ENCODE peak calls at places on chromosomes 3 and 15, in seven cellular contexts. One of them, this sample, is unnamed.

GRCh38 chr3:128881576-128881975 is 2.2 kb downstream of the ACAD9 start:
- DNase-seq in HepG2: no peak
- DNase-seq in GM12878: no peak
- DNase-seq in K562: no peak
- DNase-seq in SK-N-SH: no peak
- DNase-seq in A549: no peak
- DNase-seq in H1: no peak
- DNase-seq in this sample: no peak

GRCh38 chr15:77503240-77503639 is 82.6 kb downstream of the HMG20A start:
- DNase-seq in SK-N-SH: no peak
- DNase-seq in K562: no peak
- DNase-seq in H1: no peak
- DNase-seq in GM12878: no peak
- DNase-seq in A549: no peak
- DNase-seq in HepG2: no peak
- DNase-seq in this sample: no peak

GRCh38 chr3:52446631-52447511 is 2.0 kb upstream of the SEMA3G start:
- DNase-seq in GM12878: peak; percentile 16
- DNase-seq in A549: peak; percentile 63
- DNase-seq in HepG2: peak; percentile 52
- DNase-seq in H1: peak; percentile 75
- DNase-seq in SK-N-SH: peak; percentile 88
- DNase-seq in K562: peak; percentile 62
- DNase-seq in this sample: peak; percentile 42

GRCh38 chr3:111690242-111690641 is 95.1 kb upstream of the ZBED2 start:
- DNase-seq in HepG2: no peak
- DNase-seq in K562: no peak
- DNase-seq in GM12878: no peak
- DNase-seq in H1: no peak
- DNase-seq in A549: no peak
- DNase-seq in SK-N-SH: no peak
- DNase-seq in this sample: peak; percentile 79

GRCh38 chr15:39890640-39891039 is 29.4 kb downstream of the GPR176 start:
- DNase-seq in H1: no peak
- DNase-seq in HepG2: no peak
- DNase-seq in K562: no peak
- DNase-seq in SK-N-SH: no peak
- DNase-seq in GM12878: no peak
- DNase-seq in A549: no peak
- DNase-seq in this sample: no peak

GRCh38 chr3:41441139-41441538 is 241.8 kb downstream of the CTNNB1 start:
- DNase-seq in A549: no peak
- DNase-seq in SK-N-SH: no peak
- DNase-seq in H1: no peak
- DNase-seq in GM12878: no peak
- DNase-seq in HepG2: no peak
- DNase-seq in K562: no peak
- DNase-seq in this sample: no peak

GRCh38 chr3:190183121-190183520 is 62.4 kb upstream of the P3H2 start:
- DNase-seq in K562: no peak
- DNase-seq in GM12878: no peak
- DNase-seq in SK-N-SH: no peak
- DNase-seq in A549: peak; percentile 90
- DNase-seq in HepG2: no peak
- DNase-seq in H1: no peak
- DNase-seq in this sample: peak; percentile 98

GRCh38 chr3:152127058-152127457 is 141.7 kb upstream of the MBNL1 start:
- DNase-seq in GM12878: peak; percentile 85
- DNase-seq in H1: no peak
- DNase-seq in A549: no peak
- DNase-seq in K562: no peak
- DNase-seq in SK-N-SH: no peak
- DNase-seq in HepG2: no peak
- DNase-seq in this sample: no peak

GRCh38 chr3:51777985-51778384 is 1.1 kb downstream of the IQCF6 start:
- DNase-seq in HepG2: no peak
- DNase-seq in A549: no peak
- DNase-seq in GM12878: no peak
- DNase-seq in SK-N-SH: peak; percentile 80
- DNase-seq in H1: no peak
- DNase-seq in K562: no peak
- DNase-seq in this sample: no peak

GRCh38 chr3:182201769-182202168 is 490.0 kb downstream of the SOX2 start:
- DNase-seq in A549: no peak
- DNase-seq in HepG2: no peak
- DNase-seq in GM12878: no peak
- DNase-seq in H1: no peak
- DNase-seq in SK-N-SH: no peak
- DNase-seq in K562: no peak
- DNase-seq in this sample: no peak

GRCh38 chr3:58216496-58217197 is 5.9 kb upstream of the DNASE1L3 start:
- DNase-seq in A549: no peak
- DNase-seq in GM12878: no peak
- DNase-seq in SK-N-SH: no peak
- DNase-seq in K562: no peak
- DNase-seq in H1: no peak
- DNase-seq in HepG2: no peak
- DNase-seq in this sample: no peak

GRCh38 chr15:59447367-59447766 is 9.4 kb downstream of the FAM81A start:
- DNase-seq in K562: no peak
- DNase-seq in A549: no peak
- DNase-seq in SK-N-SH: no peak
- DNase-seq in H1: no peak
- DNase-seq in GM12878: no peak
- DNase-seq in HepG2: no peak
- DNase-seq in this sample: no peak

GRCh38 chr15:57340673-57341259 is 35.5 kb upstream of the CGNL1 start:
- DNase-seq in A549: peak; percentile 76
- DNase-seq in H1: no peak
- DNase-seq in GM12878: peak; percentile 15
- DNase-seq in SK-N-SH: peak; percentile 72
- DNase-seq in HepG2: peak; percentile 42
- DNase-seq in K562: peak; percentile 72
- DNase-seq in this sample: peak; percentile 65

GRCh38 chr3:171906951-171907676 is 64.0 kb downstream of the TMEM212 start:
- DNase-seq in GM12878: no peak
- DNase-seq in H1: no peak
- DNase-seq in A549: no peak
- DNase-seq in HepG2: no peak
- DNase-seq in K562: no peak
- DNase-seq in SK-N-SH: no peak
- DNase-seq in this sample: no peak

GRCh38 chr3:15292765-15293522 is 39.4 kb downstream of the SH3BP5 start:
- DNase-seq in H1: no peak
- DNase-seq in A549: peak; percentile 29
- DNase-seq in K562: no peak
- DNase-seq in GM12878: no peak
- DNase-seq in HepG2: no peak
- DNase-seq in SK-N-SH: no peak
- DNase-seq in this sample: peak; percentile 44

GRCh38 chr3:42535981-42536784 is 33.7 kb downstream of the VIPR1 start:
- DNase-seq in K562: peak; percentile 84
- DNase-seq in H1: peak; percentile 59
- DNase-seq in SK-N-SH: peak; percentile 50
- DNase-seq in GM12878: no peak
- DNase-seq in A549: peak; percentile 23
- DNase-seq in HepG2: peak; percentile 60
- DNase-seq in this sample: no peak

GRCh38 chr15:62165029-62165792 is at the start of gene C2CD4B:
- DNase-seq in HepG2: no peak
- DNase-seq in SK-N-SH: peak; percentile 58
- DNase-seq in K562: no peak
- DNase-seq in A549: peak; percentile 62
- DNase-seq in GM12878: no peak
- DNase-seq in H1: no peak
- DNase-seq in this sample: no peak

GRCh38 chr15:63321462-63321861 is 44.1 kb downstream of the APH1B start:
- DNase-seq in SK-N-SH: no peak
- DNase-seq in GM12878: no peak
- DNase-seq in A549: no peak
- DNase-seq in H1: no peak
- DNase-seq in HepG2: no peak
- DNase-seq in K562: no peak
- DNase-seq in this sample: no peak

GRCh38 chr15:63327648-63328421 is 50.4 kb downstream of the APH1B start:
- DNase-seq in SK-N-SH: no peak
- DNase-seq in HepG2: no peak
- DNase-seq in GM12878: no peak
- DNase-seq in H1: no peak
- DNase-seq in K562: no peak
- DNase-seq in A549: no peak
- DNase-seq in this sample: no peak

GRCh38 chr15:63322541-63322940 is 45.1 kb downstream of the APH1B start:
- DNase-seq in A549: no peak
- DNase-seq in SK-N-SH: peak; percentile 75
- DNase-seq in HepG2: no peak
- DNase-seq in H1: no peak
- DNase-seq in GM12878: no peak
- DNase-seq in K562: peak; percentile 35
- DNase-seq in this sample: peak; percentile 60

GRCh38 chr15:63323798-63324651 is 46.6 kb downstream of the APH1B start:
- DNase-seq in A549: no peak
- DNase-seq in H1: no peak
- DNase-seq in HepG2: peak; percentile 3
- DNase-seq in GM12878: no peak
- DNase-seq in SK-N-SH: peak; percentile 31
- DNase-seq in K562: no peak
- DNase-seq in this sample: no peak

GRCh38 chr15:63324770-63325169 is 47.4 kb downstream of the APH1B start:
- DNase-seq in A549: no peak
- DNase-seq in H1: no peak
- DNase-seq in K562: no peak
- DNase-seq in GM12878: no peak
- DNase-seq in SK-N-SH: no peak
- DNase-seq in HepG2: no peak
- DNase-seq in this sample: no peak
- TF ChIP-seq RFX5 in A549: no peak
- TF ChIP-seq RFX5 in H1: no peak
- TF ChIP-seq RFX5 in K562: no peak
- TF ChIP-seq RFX5 in GM12878: no peak
- TF ChIP-seq RFX5 in SK-N-SH: no peak
- TF ChIP-seq RFX5 in HepG2: no peak
- TF ChIP-seq RFX5 in this sample: no peak

GRCh38 chr3:8455451-8456117 is 46.0 kb upstream of the LMCD1 start:
- DNase-seq in K562: no peak
- DNase-seq in SK-N-SH: no peak
- DNase-seq in A549: no peak
- DNase-seq in H1: no peak
- DNase-seq in GM12878: no peak
- DNase-seq in HepG2: no peak
- DNase-seq in this sample: no peak

GRCh38 chr3:8452112-8452511 is 49.5 kb upstream of the LMCD1 start:
- DNase-seq in GM12878: no peak
- DNase-seq in K562: no peak
- DNase-seq in A549: no peak
- DNase-seq in HepG2: no peak
- DNase-seq in SK-N-SH: no peak
- DNase-seq in H1: no peak
- DNase-seq in this sample: no peak

GRCh38 chr3:8453153-8453552 is 48.5 kb upstream of the LMCD1 start:
- DNase-seq in A549: no peak
- DNase-seq in HepG2: no peak
- DNase-seq in K562: no peak
- DNase-seq in SK-N-SH: no peak
- DNase-seq in GM12878: no peak
- DNase-seq in H1: no peak
- DNase-seq in this sample: no peak

GRCh38 chr3:8450618-8451017 is 51.0 kb upstream of the LMCD1 start:
- DNase-seq in K562: no peak
- DNase-seq in SK-N-SH: no peak
- DNase-seq in GM12878: no peak
- DNase-seq in H1: no peak
- DNase-seq in HepG2: no peak
- DNase-seq in A549: peak; percentile 68
- DNase-seq in this sample: no peak

DNA sequence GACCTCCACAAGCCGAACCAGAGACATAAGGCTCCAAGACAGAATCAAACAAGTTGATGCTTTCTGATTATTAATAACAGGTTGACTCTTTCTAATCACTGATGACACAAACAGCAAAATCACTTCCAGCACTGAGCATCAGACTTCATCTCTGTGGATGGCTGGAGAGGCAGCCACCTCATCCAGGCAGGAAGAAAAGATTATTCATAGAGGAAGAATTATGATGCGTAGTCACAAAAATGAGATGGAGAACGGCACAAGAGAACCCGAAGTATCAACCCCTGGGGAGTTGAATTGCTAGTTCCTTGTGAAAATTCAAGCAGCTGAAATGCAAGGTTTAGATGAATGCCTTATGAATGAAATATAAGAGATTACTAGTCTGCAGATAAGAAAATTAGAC is 49.9 kb upstream of the LMCD1 start:
- DNase-seq in H1: no peak
- DNase-seq in GM12878: no peak
- DNase-seq in SK-N-SH: no peak
- DNase-seq in HepG2: no peak
- DNase-seq in K562: no peak
- DNase-seq in A549: no peak
- DNase-seq in this sample: peak; percentile 70
- TF ChIP-seq RFX5 in H1: no peak
- TF ChIP-seq RFX5 in GM12878: no peak
- TF ChIP-seq RFX5 in SK-N-SH: no peak
- TF ChIP-seq RFX5 in HepG2: no peak
- TF ChIP-seq RFX5 in K562: no peak
- TF ChIP-seq RFX5 in A549: no peak
- TF ChIP-seq RFX5 in this sample: no peak

DNA sequence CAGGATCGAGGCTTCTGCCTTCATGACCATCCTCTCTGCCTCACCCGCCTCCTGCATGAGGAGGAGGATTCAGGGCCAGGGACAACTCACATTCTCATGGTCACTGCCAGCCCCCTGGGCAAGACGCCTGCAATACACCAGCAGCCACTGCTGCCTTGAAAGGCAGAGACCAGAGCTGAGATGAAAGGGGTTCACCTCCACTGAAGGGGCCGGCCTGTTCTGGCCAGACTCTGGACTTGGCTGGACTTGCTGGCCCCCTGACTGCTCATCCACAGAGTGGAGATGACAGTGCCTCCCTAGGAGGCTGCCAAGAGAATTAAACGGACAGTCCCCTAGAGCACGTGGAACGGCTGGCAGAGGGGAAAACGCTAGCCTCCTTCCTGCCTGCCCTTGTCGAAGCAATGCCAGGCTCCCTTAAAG is 35.2 kb downstream of the MGLL start:
- DNase-seq in A549: no peak
- DNase-seq in SK-N-SH: peak; percentile 46
- DNase-seq in K562: no peak
- DNase-seq in HepG2: no peak
- DNase-seq in GM12878: no peak
- DNase-seq in H1: no peak
- DNase-seq in this sample: no peak
- TF ChIP-seq RFX5 in A549: no peak
- TF ChIP-seq RFX5 in SK-N-SH: no peak
- TF ChIP-seq RFX5 in K562: no peak
- TF ChIP-seq RFX5 in HepG2: no peak
- TF ChIP-seq RFX5 in GM12878: no peak
- TF ChIP-seq RFX5 in H1: no peak
- TF ChIP-seq RFX5 in this sample: no peak

DNA sequence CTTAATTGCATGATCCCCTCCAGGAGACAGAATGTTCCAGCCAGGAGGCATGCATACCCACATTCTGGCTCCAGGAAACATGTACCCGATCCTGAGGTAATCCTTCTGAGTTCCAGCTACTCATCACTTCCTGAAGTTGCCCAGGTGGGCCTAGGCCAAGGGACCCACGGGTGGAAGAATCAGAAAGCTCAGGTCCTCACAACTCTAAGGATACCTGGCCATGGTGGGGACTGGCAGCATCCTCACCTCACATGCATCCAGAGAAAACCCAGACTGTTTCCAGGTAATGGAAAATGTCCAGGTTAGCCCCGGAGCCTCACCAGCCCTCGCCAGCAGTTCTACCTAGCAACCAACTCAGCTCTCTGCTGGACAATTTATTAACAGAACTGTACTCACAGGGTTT is 78.2 kb downstream of the DAPK2 start:
- DNase-seq in H1: no peak
- DNase-seq in K562: no peak
- DNase-seq in A549: no peak
- DNase-seq in GM12878: no peak
- DNase-seq in HepG2: no peak
- DNase-seq in SK-N-SH: no peak
- DNase-seq in this sample: no peak
- TF ChIP-seq RFX5 in H1: peak; percentile 16
- TF ChIP-seq RFX5 in K562: no peak
- TF ChIP-seq RFX5 in A549: no peak
- TF ChIP-seq RFX5 in GM12878: no peak
- TF ChIP-seq RFX5 in HepG2: no peak
- TF ChIP-seq RFX5 in SK-N-SH: no peak
- TF ChIP-seq RFX5 in this sample: no peak